ENCODE peak calls at places on chromosomes 12 and 14, in six cellular contexts. V, I, J, C, N and X are unnamed samples.

GRCh38 chr14:23937121-23937692 is 16.4 kb upstream of the DHRS4 start:
- DNase-seq in V (no peak), I (no peak), J (no peak), C (no peak), N (no peak), X (no peak)

GRCh38 chr14:92690171-92691011 is 58.0 kb downstream of the LGMN start:
- DNase-seq in V (no peak), I (peak; percentile 23), J (no peak), C (peak; percentile 25), N (no peak), X (peak; percentile 57)

GRCh38 chr14:92551066-92551841 is 37.7 kb downstream of the RIN3 start:
- DNase-seq in V (no peak), I (no peak), J (no peak), C (no peak), N (no peak), X (no peak)

GRCh38 chr12:68871899-68872298 is 61.1 kb downstream of the CPM start:
- DNase-seq in V (no peak), I (no peak), J (no peak), C (no peak), N (no peak), X (no peak)

GRCh38 chr12:80802652-80803051 is 85.9 kb downstream of the MYF5 start:
- DNase-seq in V (no peak), I (no peak), J (no peak), C (no peak), N (no peak), X (no peak)

GRCh38 chr12:121038861-121039654 is at the start of gene OASL:
- DNase-seq in V (no peak), I (no peak), J (peak; percentile 10), C (peak; percentile 25), N (no peak), X (peak; percentile 28)

GRCh38 chr12:70074510-70074909 is 168.7 kb upstream of the CNOT2 start:
- DNase-seq in V (no peak), I (no peak), J (no peak), C (no peak), N (no peak), X (no peak)

GRCh38 chr12:113242560-113242959 is 21.3 kb downstream of the TPCN1 start:
- DNase-seq in V (no peak), I (no peak), J (no peak), C (no peak), N (no peak), X (no peak)

GRCh38 chr14:63204407-63205280 is at the start of gene RHOJ:
- DNase-seq in V (peak; percentile 45), I (no peak), J (no peak), C (peak; percentile 14), N (peak; percentile 51), X (no peak)

GRCh38 chr14:65098586-65098985 is 3.7 kb downstream of the MAX start:
- DNase-seq in V (no peak), I (no peak), J (no peak), C (no peak), N (no peak), X (no peak)

GRCh38 chr14:88614218-88614907 is 51.5 kb downstream of the ZC3H14 start:
- DNase-seq in V (no peak), I (no peak), J (no peak), C (no peak), N (no peak), X (peak; percentile 24)

GRCh38 chr14:31071151-31071550 is 45.0 kb upstream of the STRN3 start:
- DNase-seq in V (no peak), I (no peak), J (no peak), C (no peak), N (no peak), X (no peak)

GRCh38 chr12:9086087-9086486 is 29.6 kb downstream of the A2M start:
- DNase-seq in V (no peak), I (no peak), J (no peak), C (no peak), N (no peak), X (no peak)

GRCh38 chr14:76644875-76645518 is 116.3 kb upstream of the VASH1 start:
- DNase-seq in V (peak; percentile 72), I (no peak), J (no peak), C (no peak), N (no peak), X (peak; percentile 44)

GRCh38 chr12:22527999-22528398 is 16.3 kb downstream of the C2CD5 start:
- DNase-seq in V (no peak), I (peak; percentile 55), J (no peak), C (no peak), N (no peak), X (peak; percentile 13)

GRCh38 chr12:104505095-104505819 is 48.5 kb downstream of the CHST11 start:
- DNase-seq in V (no peak), I (no peak), J (no peak), C (no peak), N (no peak), X (no peak)

GRCh38 chr12:17818931-17819330 is 271.1 kb downstream of the RERGL start:
- DNase-seq in V (no peak), I (no peak), J (no peak), C (no peak), N (no peak), X (no peak)

GRCh38 chr14:77104393-77104792 is 6.3 kb downstream of the CIPC start:
- DNase-seq in V (no peak), I (no peak), J (no peak), C (no peak), N (no peak), X (no peak)

GRCh38 chr14:71468701-71469100 is 463.5 kb upstream of the RGS6 start:
- DNase-seq in V (no peak), I (no peak), J (no peak), C (no peak), N (no peak), X (no peak)

GRCh38 chr12:54429014-54429471 is 10.0 kb upstream of the ITGA5 start:
- DNase-seq in V (no peak), I (no peak), J (no peak), C (no peak), N (no peak), X (no peak)

GRCh38 chr14:30751646-30752416 is 122.5 kb upstream of the COCH start:
- DNase-seq in V (no peak), I (no peak), J (no peak), C (no peak), N (no peak), X (no peak)

GRCh38 chr12:91931110-91931509 is 214.5 kb downstream of the BTG1 start:
- DNase-seq in V (no peak), I (no peak), J (no peak), C (no peak), N (no peak), X (no peak)

GRCh38 chr12:86550222-86551145 is 294.3 kb upstream of the MGAT4C start:
- DNase-seq in V (no peak), I (no peak), J (no peak), C (no peak), N (no peak), X (no peak)

GRCh38 chr14:61338457-61338856 is 17.1 kb downstream of the PRKCH start:
- DNase-seq in V (no peak), I (no peak), J (no peak), C (no peak), N (no peak), X (no peak)

GRCh38 chr12:25194211-25194610 is 749 bp downstream of the DNAI7 start:
- DNase-seq in V (no peak), I (no peak), J (no peak), C (no peak), N (no peak), X (no peak)